ENCODE peak calls at places on chromosomes 11 and 22, in ten cellular contexts. One of them, this sample, is unnamed. For H3K4me1 and H3K27me3, the result is how much of the 10 kb centered on the place peaks cover.

GRCh38 chr11:110100476-110101240 is 7.5 kb downstream of the ZC3H12C start:
- DNase-seq in pancreas: no peak
- DNase-seq in fibroblast of lung: no peak
- DNase-seq in uterus: no peak
- DNase-seq in left lung: no peak
- DNase-seq in prostate gland: no peak
- DNase-seq in naive thymus-derived CD4-positive, alpha-beta T cell: no peak
- DNase-seq in HCT116: no peak
- DNase-seq in CD4-positive, CD25-positive, alpha-beta regulatory T cell: no peak
- DNase-seq in adipocyte: no peak
- DNase-seq in this sample: no peak

GRCh38 chr11:35605691-35606090 is 12.6 kb upstream of the FJX1 start:
- DNase-seq in pancreas: no peak
- DNase-seq in left lung: no peak
- DNase-seq in HCT116: no peak
- DNase-seq in fibroblast of lung: peak
- DNase-seq in adipocyte: no peak
- DNase-seq in CD4-positive, CD25-positive, alpha-beta regulatory T cell: no peak
- DNase-seq in uterus: peak
- DNase-seq in prostate gland: no peak
- DNase-seq in naive thymus-derived CD4-positive, alpha-beta T cell: no peak
- DNase-seq in this sample: no peak

GRCh38 chr11:8826145-8826786 is 84.7 kb upstream of the AKIP1 start:
- DNase-seq in naive thymus-derived CD4-positive, alpha-beta T cell: no peak
- DNase-seq in adipocyte: peak
- DNase-seq in uterus: no peak
- DNase-seq in left lung: no peak
- DNase-seq in CD4-positive, CD25-positive, alpha-beta regulatory T cell: no peak
- DNase-seq in pancreas: no peak
- DNase-seq in prostate gland: no peak
- DNase-seq in HCT116: no peak
- DNase-seq in fibroblast of lung: peak
- DNase-seq in this sample: no peak

GRCh38 chr11:8841899-8842298 is 69.1 kb upstream of the AKIP1 start:
- DNase-seq in uterus: no peak
- DNase-seq in CD4-positive, CD25-positive, alpha-beta regulatory T cell: no peak
- DNase-seq in left lung: no peak
- DNase-seq in naive thymus-derived CD4-positive, alpha-beta T cell: no peak
- DNase-seq in prostate gland: no peak
- DNase-seq in pancreas: no peak
- DNase-seq in adipocyte: no peak
- DNase-seq in HCT116: no peak
- DNase-seq in fibroblast of lung: no peak
- DNase-seq in this sample: no peak

GRCh38 chr22:19393704-19394103 is 37.8 kb downstream of the HIRA start:
- DNase-seq in fibroblast of lung: no peak
- DNase-seq in CD4-positive, CD25-positive, alpha-beta regulatory T cell: no peak
- DNase-seq in adipocyte: no peak
- DNase-seq in naive thymus-derived CD4-positive, alpha-beta T cell: no peak
- DNase-seq in uterus: no peak
- DNase-seq in prostate gland: no peak
- DNase-seq in HCT116: no peak
- DNase-seq in pancreas: no peak
- DNase-seq in left lung: no peak
- DNase-seq in this sample: no peak

GRCh38 chr11:48172818-48173609 is 43.6 kb upstream of the OR4B1 start:
- DNase-seq in CD4-positive, CD25-positive, alpha-beta regulatory T cell: peak
- DNase-seq in HCT116: peak
- DNase-seq in fibroblast of lung: peak
- DNase-seq in left lung: peak
- DNase-seq in uterus: peak
- DNase-seq in adipocyte: peak
- DNase-seq in naive thymus-derived CD4-positive, alpha-beta T cell: peak
- DNase-seq in prostate gland: peak
- DNase-seq in pancreas: peak
- DNase-seq in this sample: peak

GRCh38 chr11:134385171-134385570 is 26.9 kb downstream of the B3GAT1 start:
- DNase-seq in adipocyte: no peak
- DNase-seq in naive thymus-derived CD4-positive, alpha-beta T cell: no peak
- DNase-seq in prostate gland: no peak
- DNase-seq in left lung: no peak
- DNase-seq in fibroblast of lung: no peak
- DNase-seq in uterus: no peak
- DNase-seq in CD4-positive, CD25-positive, alpha-beta regulatory T cell: no peak
- DNase-seq in HCT116: no peak
- DNase-seq in pancreas: no peak
- DNase-seq in this sample: no peak

GRCh38 chr11:78228467-78228866 is 39.7 kb downstream of the USP35 start:
- DNase-seq in adipocyte: peak
- DNase-seq in naive thymus-derived CD4-positive, alpha-beta T cell: no peak
- DNase-seq in CD4-positive, CD25-positive, alpha-beta regulatory T cell: no peak
- DNase-seq in HCT116: peak
- DNase-seq in prostate gland: no peak
- DNase-seq in pancreas: peak
- DNase-seq in left lung: no peak
- DNase-seq in uterus: no peak
- DNase-seq in fibroblast of lung: peak
- DNase-seq in this sample: no peak

GRCh38 chr22:41197808-41198585 is 7.1 kb upstream of the L3MBTL2 start:
- DNase-seq in naive thymus-derived CD4-positive, alpha-beta T cell: peak
- DNase-seq in HCT116: no peak
- DNase-seq in pancreas: no peak
- DNase-seq in prostate gland: no peak
- DNase-seq in adipocyte: peak
- DNase-seq in fibroblast of lung: no peak
- DNase-seq in uterus: no peak
- DNase-seq in CD4-positive, CD25-positive, alpha-beta regulatory T cell: peak
- DNase-seq in left lung: peak
- DNase-seq in this sample: peak

GRCh38 chr11:134560066-134560465 is 148.0 kb upstream of the B3GAT1 start:
- DNase-seq in pancreas: no peak
- DNase-seq in HCT116: no peak
- DNase-seq in fibroblast of lung: no peak
- DNase-seq in CD4-positive, CD25-positive, alpha-beta regulatory T cell: no peak
- DNase-seq in left lung: no peak
- DNase-seq in prostate gland: no peak
- DNase-seq in uterus: no peak
- DNase-seq in adipocyte: no peak
- DNase-seq in naive thymus-derived CD4-positive, alpha-beta T cell: no peak
- DNase-seq in this sample: no peak

GRCh38 chr11:113481226-113481625 is 6.0 kb upstream of the DRD2 start:
- DNase-seq in pancreas: no peak
- DNase-seq in adipocyte: no peak
- DNase-seq in HCT116: no peak
- DNase-seq in prostate gland: no peak
- DNase-seq in CD4-positive, CD25-positive, alpha-beta regulatory T cell: no peak
- DNase-seq in uterus: no peak
- DNase-seq in left lung: no peak
- DNase-seq in naive thymus-derived CD4-positive, alpha-beta T cell: no peak
- DNase-seq in fibroblast of lung: no peak
- DNase-seq in this sample: no peak

GRCh38 chr11:68812526-68812925 is 29.2 kb downstream of the CPT1A start:
- DNase-seq in adipocyte: no peak
- DNase-seq in pancreas: no peak
- DNase-seq in naive thymus-derived CD4-positive, alpha-beta T cell: no peak
- DNase-seq in uterus: no peak
- DNase-seq in fibroblast of lung: no peak
- DNase-seq in CD4-positive, CD25-positive, alpha-beta regulatory T cell: no peak
- DNase-seq in prostate gland: no peak
- DNase-seq in left lung: no peak
- DNase-seq in HCT116: no peak
- DNase-seq in this sample: no peak

GRCh38 chr11:57325735-57326048 is 940 bp upstream of the TNKS1BP1 start:
- DNase-seq in CD4-positive, CD25-positive, alpha-beta regulatory T cell: no peak
- DNase-seq in fibroblast of lung: no peak
- DNase-seq in uterus: peak
- DNase-seq in HCT116: no peak
- DNase-seq in left lung: no peak
- DNase-seq in prostate gland: peak
- DNase-seq in naive thymus-derived CD4-positive, alpha-beta T cell: no peak
- DNase-seq in pancreas: peak
- DNase-seq in adipocyte: no peak
- DNase-seq in this sample: no peak

DNA sequence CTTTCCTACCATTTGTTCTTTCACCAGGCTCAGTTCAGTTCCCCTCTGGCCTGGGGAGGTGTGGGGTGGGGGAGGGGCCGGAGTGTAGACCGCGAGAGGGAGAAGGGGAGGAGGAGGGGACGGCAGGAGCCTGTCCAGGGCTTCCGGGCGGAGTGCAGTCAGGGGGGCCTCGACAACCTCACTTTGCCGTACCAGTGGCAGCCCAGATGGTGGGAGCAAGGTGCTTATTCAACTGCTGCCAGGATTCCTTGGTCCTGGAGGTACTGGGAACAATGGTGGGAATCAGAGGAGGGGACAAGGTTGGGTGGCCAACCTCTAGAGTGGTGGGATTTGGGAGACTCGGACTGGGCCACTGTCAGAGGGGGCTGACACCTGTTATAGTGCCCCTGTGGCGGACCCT is 1.2 kb downstream of the BACE1 start:
- DNase-seq in adipocyte: peak
- DNase-seq in pancreas: no peak
- DNase-seq in left lung: no peak
- DNase-seq in naive thymus-derived CD4-positive, alpha-beta T cell: no peak
- DNase-seq in uterus: no peak
- DNase-seq in prostate gland: no peak
- DNase-seq in HCT116: no peak
- DNase-seq in CD4-positive, CD25-positive, alpha-beta regulatory T cell: no peak
- DNase-seq in fibroblast of lung: no peak
- DNase-seq in this sample: no peak
- H3K4me3 ChIP-seq in adipocyte: peak
- H3K4me3 ChIP-seq in pancreas: peak
- H3K4me3 ChIP-seq in left lung: peak
- H3K4me3 ChIP-seq in naive thymus-derived CD4-positive, alpha-beta T cell: peak
- H3K4me3 ChIP-seq in uterus: peak
- H3K4me3 ChIP-seq in prostate gland: peak
- H3K4me3 ChIP-seq in HCT116: peak
- H3K4me3 ChIP-seq in CD4-positive, CD25-positive, alpha-beta regulatory T cell: peak
- H3K4me3 ChIP-seq in fibroblast of lung: peak
- H3K4me3 ChIP-seq in this sample: no peak

GRCh38 chr11:64854534-64855502 is 10.4 kb upstream of the CDC42BPG start:
- DNase-seq in prostate gland: no peak
- DNase-seq in uterus: peak
- DNase-seq in pancreas: peak
- DNase-seq in naive thymus-derived CD4-positive, alpha-beta T cell: no peak
- DNase-seq in HCT116: peak
- DNase-seq in fibroblast of lung: peak
- DNase-seq in adipocyte: peak
- DNase-seq in left lung: peak
- DNase-seq in CD4-positive, CD25-positive, alpha-beta regulatory T cell: peak
- DNase-seq in this sample: no peak

GRCh38 chr11:64857485-64857884 is 13.0 kb upstream of the CDC42BPG start:
- DNase-seq in pancreas: no peak
- DNase-seq in prostate gland: no peak
- DNase-seq in left lung: no peak
- DNase-seq in fibroblast of lung: no peak
- DNase-seq in adipocyte: no peak
- DNase-seq in CD4-positive, CD25-positive, alpha-beta regulatory T cell: no peak
- DNase-seq in HCT116: no peak
- DNase-seq in uterus: no peak
- DNase-seq in naive thymus-derived CD4-positive, alpha-beta T cell: no peak
- DNase-seq in this sample: no peak

GRCh38 chr11:64856382-64857227 is 12.2 kb upstream of the CDC42BPG start:
- DNase-seq in fibroblast of lung: peak
- DNase-seq in HCT116: peak
- DNase-seq in adipocyte: peak
- DNase-seq in left lung: peak
- DNase-seq in pancreas: no peak
- DNase-seq in CD4-positive, CD25-positive, alpha-beta regulatory T cell: peak
- DNase-seq in naive thymus-derived CD4-positive, alpha-beta T cell: no peak
- DNase-seq in prostate gland: no peak
- DNase-seq in uterus: peak
- DNase-seq in this sample: no peak

GRCh38 chr11:64854157-64854533 is 9.7 kb upstream of the CDC42BPG start:
- DNase-seq in fibroblast of lung: no peak
- DNase-seq in left lung: no peak
- DNase-seq in prostate gland: no peak
- DNase-seq in pancreas: no peak
- DNase-seq in CD4-positive, CD25-positive, alpha-beta regulatory T cell: no peak
- DNase-seq in HCT116: no peak
- DNase-seq in adipocyte: no peak
- DNase-seq in naive thymus-derived CD4-positive, alpha-beta T cell: no peak
- DNase-seq in uterus: no peak
- DNase-seq in this sample: no peak

GRCh38 chr11:64855596-64856304 is 11.3 kb upstream of the CDC42BPG start:
- DNase-seq in uterus: no peak
- DNase-seq in adipocyte: no peak
- DNase-seq in fibroblast of lung: no peak
- DNase-seq in naive thymus-derived CD4-positive, alpha-beta T cell: no peak
- DNase-seq in CD4-positive, CD25-positive, alpha-beta regulatory T cell: no peak
- DNase-seq in pancreas: no peak
- DNase-seq in prostate gland: no peak
- DNase-seq in left lung: no peak
- DNase-seq in HCT116: no peak
- DNase-seq in this sample: no peak
- H3K4me1 ChIP-seq in uterus: under half
- H3K4me1 ChIP-seq in adipocyte: under half
- H3K4me1 ChIP-seq in fibroblast of lung: half or more
- H3K4me1 ChIP-seq in naive thymus-derived CD4-positive, alpha-beta T cell: half or more
- H3K4me1 ChIP-seq in CD4-positive, CD25-positive, alpha-beta regulatory T cell: half or more
- H3K4me1 ChIP-seq in pancreas: under half
- H3K4me1 ChIP-seq in prostate gland: under half
- H3K4me1 ChIP-seq in left lung: under half
- H3K4me1 ChIP-seq in HCT116: half or more
- H3K4me1 ChIP-seq in this sample: half or more

GRCh38 chr22:22706253-22706940 is 62.0 kb downstream of the GGTLC2 start:
- DNase-seq in uterus: no peak
- DNase-seq in adipocyte: no peak
- DNase-seq in naive thymus-derived CD4-positive, alpha-beta T cell: no peak
- DNase-seq in prostate gland: no peak
- DNase-seq in left lung: no peak
- DNase-seq in pancreas: no peak
- DNase-seq in HCT116: no peak
- DNase-seq in CD4-positive, CD25-positive, alpha-beta regulatory T cell: no peak
- DNase-seq in fibroblast of lung: no peak
- DNase-seq in this sample: no peak
- H3K27me3 ChIP-seq in uterus: under half
- H3K27me3 ChIP-seq in adipocyte: under half
- H3K27me3 ChIP-seq in naive thymus-derived CD4-positive, alpha-beta T cell: under half
- H3K27me3 ChIP-seq in prostate gland: under half
- H3K27me3 ChIP-seq in left lung: under half
- H3K27me3 ChIP-seq in pancreas: under half
- H3K27me3 ChIP-seq in HCT116: under half
- H3K27me3 ChIP-seq in CD4-positive, CD25-positive, alpha-beta regulatory T cell: under half
- H3K27me3 ChIP-seq in fibroblast of lung: under half
- H3K27me3 ChIP-seq in this sample: under half

DNA sequence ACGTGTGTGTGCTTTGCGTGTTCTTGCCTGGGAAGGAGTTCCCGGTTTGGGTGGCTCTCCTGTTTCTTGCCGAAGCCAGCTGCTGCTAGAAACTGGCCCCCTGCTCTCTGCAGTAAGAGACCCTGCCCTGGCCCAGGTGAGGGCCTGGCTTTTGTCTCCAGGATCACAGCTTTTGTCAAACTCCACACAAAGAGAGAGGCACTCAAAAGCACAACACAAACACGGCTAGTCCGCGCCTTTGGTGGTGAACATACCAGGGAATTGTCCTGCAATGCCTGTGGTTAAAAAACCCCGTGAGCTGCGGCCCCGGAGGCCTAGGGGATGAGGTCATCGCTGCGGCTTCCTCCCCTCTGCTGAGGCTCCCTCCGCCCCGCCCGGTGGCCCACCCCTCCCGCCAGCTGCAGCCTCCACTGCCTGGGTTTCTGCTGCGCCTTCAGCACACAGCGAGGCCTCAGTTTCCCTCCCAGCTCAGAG is 88.9 kb downstream of the KCNQ1 start:
- DNase-seq in pancreas: peak
- DNase-seq in uterus: peak
- DNase-seq in left lung: peak
- DNase-seq in HCT116: peak
- DNase-seq in adipocyte: peak
- DNase-seq in prostate gland: no peak
- DNase-seq in fibroblast of lung: peak
- DNase-seq in naive thymus-derived CD4-positive, alpha-beta T cell: no peak
- DNase-seq in CD4-positive, CD25-positive, alpha-beta regulatory T cell: no peak
- DNase-seq in this sample: no peak
- H3K4me3 ChIP-seq in pancreas: no peak
- H3K4me3 ChIP-seq in uterus: no peak
- H3K4me3 ChIP-seq in left lung: no peak
- H3K4me3 ChIP-seq in HCT116: peak
- H3K4me3 ChIP-seq in adipocyte: peak
- H3K4me3 ChIP-seq in prostate gland: no peak
- H3K4me3 ChIP-seq in fibroblast of lung: no peak
- H3K4me3 ChIP-seq in naive thymus-derived CD4-positive, alpha-beta T cell: no peak
- H3K4me3 ChIP-seq in CD4-positive, CD25-positive, alpha-beta regulatory T cell: no peak
- H3K4me3 ChIP-seq in this sample: peak

This sample was measured in CD8-positive, alpha-beta memory T cell.